ENCODE peak calls at places on chromosomes 11 and 22, in eight cellular contexts. R is non-pigmented ciliary epithelial cell; J is activated CD4-positive, alpha-beta T cell treated with anti-CD3 and anti-CD28 coated beads, Interleukin-2, amount 50 U/mL, for 24 hours; Z is testis; H is PC-3; P is activated CD4-positive, alpha-beta memory T cell treated with anti-CD3 and anti-CD28 coated beads, Interleukin-2, amount 10 ng/mL, durations not matched to agents 7 days and 5 days; C is lower leg skin; L is GM13977. X is an unnamed sample.
A peak's percentile ranks its signal among the peaks of the same experiment; 100 is the strongest.

GRCh38 chr22:20013382-20013871 is 3.2 kb downstream of the ARVCF start:
- DNase-seq in R (no peak), J (no peak), Z (peak; percentile 63), H (no peak), P (no peak), C (no peak), L (peak; percentile 75), X (no peak)

GRCh38 chr11:66665369-66665768 is 12.3 kb downstream of the RBM4B start:
- DNase-seq in R (no peak), J (no peak), Z (no peak), H (no peak), P (no peak), C (no peak), L (no peak), X (peak; percentile 45)

GRCh38 chr22:44746836-44747519 is 5.4 kb upstream of the ARHGAP8 start:
- DNase-seq in R (no peak), J (no peak), Z (no peak), H (no peak), P (no peak), C (no peak), L (no peak), X (no peak)

GRCh38 chr11:78646564-78647185 is 72.0 kb upstream of the NARS2 start:
- DNase-seq in R (no peak), J (peak; percentile 52), Z (peak; percentile 77), H (peak; percentile 97), P (peak; percentile 63), C (peak; percentile 16), L (peak; percentile 63), X (peak; percentile 64)

GRCh38 chr11:31646206-31646605 is 136.6 kb downstream of the ELP4 start:
- DNase-seq in R (no peak), J (no peak), Z (no peak), H (no peak), P (no peak), C (no peak), L (no peak), X (no peak)

GRCh38 chr11:19816817-19817216 is 104.2 kb downstream of the NAV2 start:
- DNase-seq in R (no peak), J (no peak), Z (no peak), H (no peak), P (no peak), C (no peak), L (no peak), X (no peak)

GRCh38 chr11:120562806-120563425 is 51.4 kb downstream of the GRIK4 start:
- DNase-seq in R (no peak), J (no peak), Z (no peak), H (no peak), P (no peak), C (no peak), L (no peak), X (no peak)

GRCh38 chr22:27086728-27087450 is 429.5 kb downstream of the MIAT start:
- DNase-seq in R (no peak), J (no peak), Z (no peak), H (no peak), P (no peak), C (no peak), L (no peak), X (no peak)

GRCh38 chr11:127458561-127458960 is 458.0 kb upstream of the KIRREL3 start:
- DNase-seq in R (no peak), J (no peak), Z (no peak), H (no peak), P (no peak), C (no peak), L (no peak), X (no peak)

GRCh38 chr11:71114124-71114851 is 138.1 kb downstream of the SHANK2 start:
- DNase-seq in R (no peak), J (no peak), Z (no peak), H (no peak), P (no peak), C (no peak), L (no peak), X (no peak)

GRCh38 chr11:86101941-86102407 is 33.1 kb upstream of the PICALM start:
- DNase-seq in R (no peak), J (no peak), Z (no peak), H (peak; percentile 81), P (no peak), C (no peak), L (no peak), X (no peak)

GRCh38 chr11:19664896-19665548 is 47.6 kb upstream of the NAV2 start:
- DNase-seq in R (no peak), J (no peak), Z (no peak), H (peak; percentile 21), P (no peak), C (no peak), L (no peak), X (no peak)

GRCh38 chr11:106242723-106243405 is 165.4 kb downstream of the AASDHPPT start:
- DNase-seq in R (no peak), J (no peak), Z (no peak), H (no peak), P (no peak), C (no peak), L (no peak), X (no peak)

GRCh38 chr11:35239476-35240075 is 100.6 kb downstream of the CD44 start:
- DNase-seq in R (no peak), J (no peak), Z (no peak), H (no peak), P (no peak), C (no peak), L (no peak), X (no peak)

GRCh38 chr11:130873766-130874165 is 42.5 kb downstream of the SNX19 start:
- DNase-seq in R (no peak), J (no peak), Z (no peak), H (peak; percentile 70), P (no peak), C (no peak), L (no peak), X (no peak)

GRCh38 chr11:65781152-65781961 is 581 bp upstream of the AP5B1 start:
- DNase-seq in R (no peak), J (no peak), Z (no peak), H (peak; percentile 39), P (no peak), C (no peak), L (peak; percentile 17), X (no peak)

GRCh38 chr22:19146215-19146968 is 1.9 kb upstream of the ESS2 start:
- DNase-seq in R (no peak), J (no peak), Z (no peak), H (no peak), P (no peak), C (no peak), L (no peak), X (no peak)

GRCh38 chr11:133836076-133836548 is 9.2 kb downstream of the SPATA19 start:
- DNase-seq in R (no peak), J (no peak), Z (no peak), H (no peak), P (no peak), C (no peak), L (no peak), X (no peak)

GRCh38 chr11:73596547-73596946 is 1.4 kb downstream of the FAM168A start:
- DNase-seq in R (no peak), J (no peak), Z (no peak), H (no peak), P (no peak), C (no peak), L (no peak), X (no peak)

X was measured in ascending aorta.